ENCODE peak calls at places on chromosomes 11 and 22, in five cellular contexts. P, S, U, Y and C are unnamed samples.

GRCh38 chr11:92216789-92217188 is 7.8 kb upstream of the FAT3 start:
- DNase-seq in S (no peak), U (no peak), P (no peak), Y (no peak), C (no peak)

GRCh38 chr11:121082670-121083069 is 18.4 kb upstream of the TECTA start:
- DNase-seq in S (no peak), P (no peak), Y (no peak), U (no peak), C (no peak)

GRCh38 chr22:24330636-24331035 is 60.0 kb downstream of the SPECC1L start:
- DNase-seq in Y (no peak), P (no peak), S (no peak), U (no peak), C (no peak)

GRCh38 chr11:121199516-121199915 is 93.1 kb upstream of the SC5D start:
- DNase-seq in P (no peak), U (no peak), S (no peak), Y (no peak), C (no peak)

GRCh38 chr11:19218801-19219460 is 17.1 kb upstream of the CSRP3 start:
- DNase-seq in P (peak; percentile 71), Y (peak; percentile 13), S (no peak), U (no peak), C (no peak)

GRCh38 chr11:68763181-68763721 is 11.9 kb upstream of the TESMIN start:
- DNase-seq in P (no peak), S (no peak), U (no peak), Y (no peak), C (no peak)

GRCh38 chr22:44207173-44207980 is 26.7 kb downstream of the PARVG start:
- DNase-seq in P (no peak), Y (no peak), U (no peak), S (no peak), C (no peak)

GRCh38 chr22:37334859-37335818 is 52.8 kb downstream of the CYTH4 start:
- DNase-seq in S (no peak), P (no peak), Y (no peak), U (no peak), C (no peak)

GRCh38 chr11:96330511-96330859 is 12.5 kb downstream of the MAML2 start:
- DNase-seq in Y (no peak), S (no peak), P (no peak), U (no peak), C (no peak)

GRCh38 chr22:19843107-19843856 is 11.4 kb downstream of the GNB1L start:
- DNase-seq in U (no peak), S (no peak), P (no peak), Y (no peak), C (no peak)

GRCh38 chr11:3840289-3840869 is 380 bp downstream of the RHOG start:
- DNase-seq in Y (no peak), P (peak; percentile 36), S (no peak), U (no peak), C (no peak)

GRCh38 chr11:30346068-30346688 is 23.3 kb downstream of the ARL14EP start:
- DNase-seq in Y (peak; percentile 58), U (no peak), P (no peak), S (peak; percentile 34), C (no peak)

GRCh38 chr11:76277298-76278175 is 71.2 kb upstream of the WNT11 start:
- DNase-seq in U (no peak), Y (no peak), P (no peak), S (no peak), C (no peak)

GRCh38 chr11:82733444-82734119 is at the start of gene FAM181B:
- DNase-seq in P (no peak), S (no peak), U (no peak), Y (no peak), C (peak; percentile 70)

GRCh38 chr11:33736148-33736809 is at the start of gene CD59:
- DNase-seq in Y (peak; percentile 4), U (peak; percentile 54), P (peak; percentile 96), S (peak; percentile 82), C (peak; percentile 99)

GRCh38 chr11:31958086-31958735 is 132.7 kb upstream of the RCN1 start:
- DNase-seq in S (peak; percentile 40), P (peak; percentile 30), Y (peak; percentile 5), U (no peak), C (peak; percentile 77)

GRCh38 chr22:42951093-42951710 is 63.7 kb downstream of the PACSIN2 start:
- DNase-seq in Y (no peak), S (no peak), U (no peak), P (no peak), C (no peak)

GRCh38 chr22:45200862-45201511 is 37.3 kb downstream of the NUP50 start:
- DNase-seq in S (no peak), U (no peak), Y (no peak), P (no peak), C (no peak)

GRCh38 chr11:2298795-2299747 is 2.6 kb downstream of the C11orf21 start:
- DNase-seq in S (no peak), U (no peak), Y (no peak), P (peak; percentile 26), C (peak; percentile 70)

GRCh38 chr11:20559523-20560300 is 39.7 kb upstream of the SLC6A5 start:
- DNase-seq in P (no peak), S (no peak), U (no peak), Y (no peak), C (no peak)

GRCh38 chr11:112719736-112720525 is 241.3 kb upstream of the NCAM1 start:
- DNase-seq in U (no peak), S (no peak), P (no peak), Y (no peak), C (no peak)

GRCh38 chr11:29024386-29024785 is 916.2 kb downstream of the METTL15 start:
- DNase-seq in U (no peak), P (no peak), Y (no peak), S (no peak), C (no peak)